ENCODE peak calls at places on chromosomes 1 and 21, in four cellular contexts. One of them, this sample, is unnamed. For H3K36me3, the result is how much of the 10 kb centered on the place peaks cover.

GRCh38 chr1:235902638-235903542 is 36.2 kb upstream of the LYST start:
- DNase-seq in kidney epithelial cell: peak
- DNase-seq in mesendoderm: no peak
- DNase-seq in bronchial epithelial cell: peak
- DNase-seq in this sample: no peak

GRCh38 chr1:233707906-233708292 is 94.0 kb downstream of the KCNK1 start:
- DNase-seq in bronchial epithelial cell: no peak
- DNase-seq in kidney epithelial cell: no peak
- DNase-seq in mesendoderm: no peak
- DNase-seq in this sample: no peak

GRCh38 chr21:45669382-45669781 is 25.9 kb downstream of the PCBP3 start:
- DNase-seq in kidney epithelial cell: no peak
- DNase-seq in mesendoderm: no peak
- DNase-seq in bronchial epithelial cell: no peak
- DNase-seq in this sample: no peak

GRCh38 chr1:183279835-183280234 is 93.8 kb downstream of the LAMC2 start:
- DNase-seq in kidney epithelial cell: no peak
- DNase-seq in mesendoderm: no peak
- DNase-seq in bronchial epithelial cell: peak
- DNase-seq in this sample: no peak

GRCh38 chr1:14282583-14283186 is 315.8 kb upstream of the KAZN start:
- DNase-seq in bronchial epithelial cell: peak
- DNase-seq in mesendoderm: peak
- DNase-seq in kidney epithelial cell: peak
- DNase-seq in this sample: peak

GRCh38 chr1:2003564-2004131 is at the start of gene CFAP74:
- DNase-seq in kidney epithelial cell: no peak
- DNase-seq in mesendoderm: peak
- DNase-seq in bronchial epithelial cell: no peak
- DNase-seq in this sample: peak

GRCh38 chr1:147721711-147722110 is 38.7 kb downstream of the GJA5 start:
- DNase-seq in bronchial epithelial cell: peak
- DNase-seq in kidney epithelial cell: no peak
- DNase-seq in mesendoderm: peak
- DNase-seq in this sample: no peak

GRCh38 chr1:32906652-32907051 is 5.5 kb upstream of the TMEM54 start:
- DNase-seq in mesendoderm: no peak
- DNase-seq in kidney epithelial cell: no peak
- DNase-seq in bronchial epithelial cell: no peak
- DNase-seq in this sample: no peak

GRCh38 chr1:95002657-95003432 is 69.9 kb downstream of the ALG14 start:
- DNase-seq in mesendoderm: peak
- DNase-seq in bronchial epithelial cell: no peak
- DNase-seq in kidney epithelial cell: no peak
- DNase-seq in this sample: no peak

GRCh38 chr1:5954964-5955363 is 37.3 kb downstream of the NPHP4 start:
- DNase-seq in bronchial epithelial cell: no peak
- DNase-seq in mesendoderm: no peak
- DNase-seq in kidney epithelial cell: no peak
- DNase-seq in this sample: no peak

GRCh38 chr1:119516680-119517079 is 9.7 kb downstream of the HSD3B1 start:
- DNase-seq in bronchial epithelial cell: no peak
- DNase-seq in kidney epithelial cell: no peak
- DNase-seq in mesendoderm: peak
- DNase-seq in this sample: peak

GRCh38 chr1:213931804-213932203 is 56.0 kb upstream of the PROX1 start:
- DNase-seq in kidney epithelial cell: no peak
- DNase-seq in bronchial epithelial cell: no peak
- DNase-seq in mesendoderm: peak
- DNase-seq in this sample: peak

GRCh38 chr1:21273743-21274142 is 16.5 kb downstream of the ECE1 start:
- DNase-seq in bronchial epithelial cell: no peak
- DNase-seq in kidney epithelial cell: no peak
- DNase-seq in mesendoderm: no peak
- DNase-seq in this sample: no peak

GRCh38 chr1:101193733-101194169 is 43.1 kb upstream of the S1PR1 start:
- DNase-seq in kidney epithelial cell: no peak
- DNase-seq in bronchial epithelial cell: peak
- DNase-seq in mesendoderm: no peak
- DNase-seq in this sample: no peak

GRCh38 chr21:45112371-45112770 is 38.0 kb downstream of the ADARB1 start:
- DNase-seq in kidney epithelial cell: no peak
- DNase-seq in mesendoderm: no peak
- DNase-seq in bronchial epithelial cell: no peak
- DNase-seq in this sample: no peak

GRCh38 chr1:181998858-181999257 is 62.7 kb downstream of the ZNF648 start:
- DNase-seq in mesendoderm: no peak
- DNase-seq in bronchial epithelial cell: no peak
- DNase-seq in kidney epithelial cell: no peak
- DNase-seq in this sample: no peak

DNA sequence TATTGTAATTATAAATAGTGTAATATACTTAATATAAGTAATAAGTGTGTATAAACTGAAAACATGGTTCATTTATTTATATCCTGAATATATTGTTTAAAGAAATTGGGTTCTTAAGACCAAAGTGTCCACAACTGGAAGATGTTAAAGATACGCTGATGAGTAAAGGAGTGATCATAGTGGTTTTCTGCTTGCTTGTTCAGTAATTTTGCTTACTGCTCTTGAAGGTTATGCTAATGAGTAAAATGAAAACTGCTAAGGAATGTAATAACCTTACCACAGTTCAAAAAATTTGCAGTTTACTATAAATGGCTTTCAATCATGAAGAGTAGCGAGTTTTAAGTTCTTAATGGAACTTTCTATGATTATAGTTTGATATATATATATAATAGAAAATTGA is 22.0 kb downstream of the DONSON start:
- DNase-seq in mesendoderm: no peak
- DNase-seq in kidney epithelial cell: no peak
- DNase-seq in bronchial epithelial cell: no peak
- DNase-seq in this sample: no peak
- H3K36me3 ChIP-seq in mesendoderm: under half
- H3K36me3 ChIP-seq in kidney epithelial cell: under half
- H3K36me3 ChIP-seq in bronchial epithelial cell: under half
- H3K36me3 ChIP-seq in this sample: under half

GRCh38 chr1:216945506-216946080 is 222.4 kb upstream of the ESRRG start:
- DNase-seq in mesendoderm: no peak
- DNase-seq in bronchial epithelial cell: no peak
- DNase-seq in kidney epithelial cell: no peak
- DNase-seq in this sample: no peak
- H3K36me3 ChIP-seq in mesendoderm: under half
- H3K36me3 ChIP-seq in bronchial epithelial cell: under half
- H3K36me3 ChIP-seq in kidney epithelial cell: under half
- H3K36me3 ChIP-seq in this sample: under half

GRCh38 chr1:216314369-216315095 is 108.7 kb downstream of the USH2A start:
- DNase-seq in bronchial epithelial cell: peak
- DNase-seq in kidney epithelial cell: no peak
- DNase-seq in mesendoderm: no peak
- DNase-seq in this sample: no peak

GRCh38 chr1:216306830-216307229 is 116.4 kb downstream of the USH2A start:
- DNase-seq in bronchial epithelial cell: no peak
- DNase-seq in mesendoderm: peak
- DNase-seq in kidney epithelial cell: no peak
- DNase-seq in this sample: no peak

GRCh38 chr1:216310776-216311175 is 112.5 kb downstream of the USH2A start:
- DNase-seq in kidney epithelial cell: no peak
- DNase-seq in mesendoderm: peak
- DNase-seq in bronchial epithelial cell: peak
- DNase-seq in this sample: peak
- H3K36me3 ChIP-seq in kidney epithelial cell: under half
- H3K36me3 ChIP-seq in mesendoderm: under half
- H3K36me3 ChIP-seq in bronchial epithelial cell: under half
- H3K36me3 ChIP-seq in this sample: under half

GRCh38 chr1:172581779-172582178 is 48.8 kb downstream of the SUCO start:
- DNase-seq in kidney epithelial cell: no peak
- DNase-seq in bronchial epithelial cell: no peak
- DNase-seq in mesendoderm: peak
- DNase-seq in this sample: no peak
- H3K36me3 ChIP-seq in kidney epithelial cell: under half
- H3K36me3 ChIP-seq in bronchial epithelial cell: under half
- H3K36me3 ChIP-seq in mesendoderm: under half
- H3K36me3 ChIP-seq in this sample: under half